ENCODE peak calls at places on chromosomes 16 and 17, in six cellular contexts. C is H1, P is K562, I is GM12878, D is HepG2, Y is GM12891. W is an unnamed sample.

GRCh38 chr17:1648582-1649115 is 1.0 kb downstream of the RILP start:
- DNase-seq in C (peak), P (peak), I (peak), D (peak), Y (peak), W (peak)

GRCh38 chr16:24851700-24852099 is 5.9 kb downstream of the SLC5A11 start:
- DNase-seq in C (no peak), P (no peak), I (no peak), D (no peak), Y (no peak), W (no peak)

GRCh38 chr17:34261568-34261967 is 6.5 kb downstream of the CCL2 start:
- DNase-seq in C (no peak), P (no peak), I (no peak), D (no peak), Y (no peak), W (no peak)

GRCh38 chr17:17784599-17785264 is 52.1 kb downstream of the SREBF1 start:
- DNase-seq in C (no peak), P (peak), I (no peak), D (peak), Y (no peak), W (no peak)

GRCh38 chr17:39208893-39209292 is 8.8 kb downstream of the RPL19 start:
- DNase-seq in C (no peak), P (peak), I (no peak), D (no peak), Y (peak), W (peak)

GRCh38 chr17:58254803-58255202 is 16.4 kb downstream of the LPO start:
- DNase-seq in C (peak), P (no peak), I (no peak), D (no peak), Y (no peak), W (no peak)

GRCh38 chr17:30554839-30555751 is 77.9 kb downstream of the GOSR1 start:
- DNase-seq in C (peak), P (no peak), I (no peak), D (peak), Y (no peak), W (no peak)

GRCh38 chr17:28745052-28745776 is 1.4 kb downstream of the TRAF4 start:
- DNase-seq in C (peak), P (peak), I (no peak), D (peak), Y (no peak), W (no peak)

GRCh38 chr16:73066927-73067670 is 19.2 kb upstream of the ZFHX3 start:
- DNase-seq in C (peak), P (no peak), I (no peak), D (no peak), Y (no peak), W (no peak)

GRCh38 chr17:17693955-17694228 is 12.6 kb downstream of the RAI1 start:
- DNase-seq in C (no peak), P (no peak), I (no peak), D (no peak), Y (no peak), W (no peak)

GRCh38 chr17:6439951-6440350 is 4.3 kb upstream of the PIMREG start:
- DNase-seq in C (no peak), P (no peak), I (no peak), D (peak), Y (no peak), W (no peak)

GRCh38 chr17:47980516-47980915 is 9.6 kb downstream of the CDK5RAP3 start:
- DNase-seq in C (no peak), P (no peak), I (no peak), D (no peak), Y (no peak), W (no peak)

GRCh38 chr16:2282866-2283555 is 15.1 kb upstream of the RNPS1 start:
- DNase-seq in C (no peak), P (no peak), I (no peak), D (no peak), Y (no peak), W (no peak)

GRCh38 chr17:17361543-17362511 is 58.7 kb downstream of the NT5M start:
- DNase-seq in C (no peak), P (no peak), I (no peak), D (no peak), Y (no peak), W (no peak)

GRCh38 chr17:35313875-35314409 is 59.5 kb downstream of the SLFN11 start:
- DNase-seq in C (no peak), P (no peak), I (no peak), D (no peak), Y (no peak), W (peak)

GRCh38 chr16:47063011-47063724 is 80.6 kb downstream of the NETO2 start:
- DNase-seq in C (no peak), P (no peak), I (no peak), D (no peak), Y (no peak), W (no peak)

GRCh38 chr17:48647103-48647963 is 21.2 kb upstream of the HOXB9 start:
- DNase-seq in C (peak), P (peak), I (no peak), D (no peak), Y (no peak), W (no peak)

GRCh38 chr17:41785876-41786226 is 660 bp downstream of the JUP start:
- DNase-seq in C (peak), P (peak), I (no peak), D (no peak), Y (no peak), W (no peak)

GRCh38 chr17:77042688-77043330 is 98.0 kb upstream of the SEC14L1 start:
- DNase-seq in C (no peak), P (no peak), I (no peak), D (no peak), Y (no peak), W (no peak)

GRCh38 chr17:54903375-54903774 is 2.7 kb downstream of the TOM1L1 start:
- DNase-seq in C (no peak), P (no peak), I (no peak), D (peak), Y (no peak), W (no peak)

GRCh38 chr17:29379084-29379811 is 10.9 kb upstream of the TAOK1 start:
- DNase-seq in C (no peak), P (no peak), I (no peak), D (no peak), Y (no peak), W (no peak)

GRCh38 chr17:39700148-39700987 is 504 bp downstream of the ERBB2 start:
- DNase-seq in C (peak), P (no peak), I (no peak), D (no peak), Y (no peak), W (no peak)

GRCh38 chr16:2980227-2981176 is at the start of gene PKMYT1:
- DNase-seq in C (peak), P (peak), I (peak), D (peak), Y (peak), W (peak)

GRCh38 chr17:61511480-61512182 is 59.4 kb downstream of the TBX4 start:
- DNase-seq in C (no peak), P (no peak), I (no peak), D (no peak), Y (no peak), W (no peak)

GRCh38 chr16:74521691-74522090 is 85.2 kb downstream of the GLG1 start:
- DNase-seq in C (no peak), P (no peak), I (no peak), D (no peak), Y (no peak), W (no peak)

GRCh38 chr16:54199486-54200160 is 87.0 kb downstream of the IRX3 start:
- DNase-seq in C (no peak), P (no peak), I (no peak), D (peak), Y (no peak), W (no peak)

GRCh38 chr16:10009691-10010090 is 172.5 kb downstream of the GRIN2A start:
- DNase-seq in C (no peak), P (no peak), I (no peak), D (no peak), Y (no peak), W (no peak)

GRCh38 chr17:81043725-81044427 is 8.9 kb downstream of the BAIAP2 start:
- DNase-seq in C (no peak), P (no peak), I (no peak), D (peak), Y (no peak), W (no peak)

GRCh38 chr16:14564881-14565687 is 65.0 kb downstream of the PARN start:
- DNase-seq in C (no peak), P (no peak), I (no peak), D (peak), Y (peak), W (no peak)

GRCh38 chr16:10584956-10585561 is 4.7 kb upstream of the EMP2 start:
- DNase-seq in C (no peak), P (no peak), I (no peak), D (no peak), Y (no peak), W (no peak)

GRCh38 chr16:50603206-50604064 is 55.2 kb downstream of the NKD1 start:
- DNase-seq in C (no peak), P (no peak), I (no peak), D (no peak), Y (no peak), W (no peak)

GRCh38 chr17:45896803-45897693 is 2.7 kb downstream of the MAPT start:
- DNase-seq in C (peak), P (no peak), I (no peak), D (no peak), Y (no peak), W (no peak)

GRCh38 chr16:57795431-57795878 is 6.8 kb downstream of the KIFC3 start:
- DNase-seq in C (peak), P (peak), I (no peak), D (peak), Y (peak), W (no peak)

GRCh38 chr16:58516768-58517107 is 1.4 kb downstream of the SETD6 start:
- DNase-seq in C (no peak), P (no peak), I (no peak), D (no peak), Y (no peak), W (no peak)

GRCh38 chr16:68596266-68596665 is 48.8 kb upstream of the CDH3 start:
- DNase-seq in C (no peak), P (no peak), I (no peak), D (no peak), Y (no peak), W (no peak)
- TF ChIP-seq TAF1 in C (no peak), P (no peak), I (no peak), D (no peak), Y (no peak), W (no peak)

DNA sequence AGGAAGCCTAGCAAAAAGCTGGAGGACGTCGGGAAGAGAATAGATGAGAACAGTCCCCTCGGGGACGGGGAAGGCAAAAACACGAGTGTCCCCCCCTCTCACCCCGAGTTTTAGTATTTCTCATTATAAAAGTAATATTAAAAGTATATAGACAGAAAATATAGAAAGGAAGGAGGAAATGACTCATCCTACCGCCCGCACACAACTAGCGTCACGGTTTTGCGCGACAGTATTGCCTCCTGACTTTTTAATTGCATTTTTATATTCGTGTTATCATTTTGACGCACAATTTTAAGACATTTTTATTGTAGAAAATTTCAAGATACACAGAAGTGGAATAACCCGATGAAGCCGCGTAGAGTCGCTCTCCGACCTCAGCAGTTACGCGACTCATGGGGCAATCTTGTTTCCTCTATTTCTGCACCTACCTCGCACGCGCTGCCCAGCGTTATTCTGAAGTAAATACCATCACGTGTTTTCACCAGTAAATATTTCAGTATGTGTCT is 652 bp upstream of the SLC25A19 start:
- DNase-seq in C (no peak), P (peak), I (peak), D (no peak), Y (no peak), W (no peak)
- TF ChIP-seq POLR2A in C (no peak), P (no peak), I (no peak), D (no peak), Y (no peak), W (no peak)

GRCh38 chr16:70795513-70795912 is 5.4 kb downstream of the VAC14 start:
- DNase-seq in C (no peak), P (no peak), I (no peak), D (no peak), Y (no peak), W (no peak)
- TF ChIP-seq POLR2AphosphoS5 in C (no peak), P (no peak), I (no peak), D (no peak), Y (no peak), W (no peak)

GRCh38 chr17:18961634-18962493 is 9.9 kb downstream of the SLC5A10 start:
- DNase-seq in C (no peak), P (no peak), I (no peak), D (no peak), Y (no peak), W (peak)
- TF ChIP-seq TAF1 in C (no peak), P (no peak), I (no peak), D (no peak), Y (no peak), W (no peak)

GRCh38 chr16:67521095-67521804 is 7.4 kb upstream of the RIPOR1 start:
- DNase-seq in C (peak), P (peak), I (peak), D (peak), Y (peak), W (peak)
- TF ChIP-seq POLR2A in C (no peak), P (no peak), I (peak), D (no peak), Y (no peak), W (no peak)

GRCh38 chr17:68021963-68022362 is 13.6 kb upstream of the KPNA2 start:
- DNase-seq in C (no peak), P (no peak), I (no peak), D (no peak), Y (no peak), W (no peak)
- TF ChIP-seq POLR2AphosphoS5 in C (no peak), P (no peak), I (no peak), D (no peak), Y (no peak), W (no peak)

DNA sequence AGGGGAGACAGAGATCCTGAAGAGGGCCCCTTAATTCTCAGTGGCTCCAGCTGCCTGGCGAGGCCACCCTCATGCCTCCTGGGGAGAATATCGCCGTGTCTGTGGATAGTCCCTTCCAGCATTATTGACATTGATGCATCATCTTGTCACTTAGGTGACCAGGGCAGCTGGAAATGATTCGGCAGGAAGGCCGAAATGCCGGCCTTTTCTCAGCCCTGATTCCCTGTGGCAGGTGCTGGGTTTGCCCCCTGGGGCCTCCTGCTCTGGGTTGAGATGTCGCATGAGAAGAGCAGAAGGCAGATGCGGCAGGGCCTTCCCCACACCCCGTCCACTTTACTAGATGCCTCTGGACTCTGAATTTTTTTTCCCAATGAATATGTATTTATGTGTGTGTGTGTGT is 89.5 kb downstream of the RAP1GAP2 start:
- DNase-seq in C (no peak), P (no peak), I (no peak), D (no peak), Y (no peak), W (no peak)
- TF ChIP-seq TAF1 in C (no peak), P (no peak), I (no peak), D (no peak), Y (no peak), W (no peak)